ENCODE peak calls at places on chromosome 1, in ten cellular contexts. A, F, U, I, R, D, L, X, N and S are unnamed samples.

GRCh38 chr1:21705303-21705980 is 36.3 kb upstream of the RAP1GAP start:
- DNase-seq in N (no peak), D (no peak), A (no peak), L (no peak), U (no peak), F (no peak), X (no peak), R (no peak), I (no peak), S (no peak)

GRCh38 chr1:28031173-28031572 is 57.2 kb downstream of the EYA3 start:
- DNase-seq in X (no peak), L (no peak), A (peak; percentile 27), D (peak; percentile 1), I (no peak), F (no peak), R (no peak), U (no peak), N (no peak), S (no peak)

GRCh38 chr1:6220236-6220635 is 14.3 kb downstream of the RNF207 start:
- DNase-seq in X (no peak), L (peak; percentile 40), D (no peak), I (no peak), A (peak; percentile 49), R (no peak), N (no peak), F (no peak), U (no peak), S (no peak)

GRCh38 chr1:41861509-41862410 is 57.0 kb downstream of the HIVEP3 start:
- DNase-seq in U (no peak), R (no peak), I (no peak), X (no peak), F (no peak), L (no peak), A (no peak), D (peak; percentile 23), N (no peak), S (no peak)

GRCh38 chr1:242890211-242890741 is 364.8 kb downstream of the CEP170 start:
- DNase-seq in D (peak; percentile 39), U (no peak), L (no peak), N (peak; percentile 19), X (no peak), I (no peak), A (no peak), R (no peak), F (no peak), S (no peak)

GRCh38 chr1:6157528-6158174 is 22.5 kb downstream of the CHD5 start:
- DNase-seq in F (peak; percentile 55), X (no peak), D (peak; percentile 71), L (no peak), N (no peak), R (no peak), U (peak; percentile 58), I (no peak), A (peak; percentile 47), S (no peak)

GRCh38 chr1:209601809-209602657 is 18.5 kb downstream of the CAMK1G start:
- DNase-seq in F (peak; percentile 22), I (peak; percentile 19), A (peak; percentile 45), U (no peak), D (peak; percentile 60), R (no peak), N (no peak), X (no peak), L (peak; percentile 37), S (no peak)

GRCh38 chr1:183279835-183280234 is 93.8 kb downstream of the LAMC2 start:
- DNase-seq in A (peak; percentile 88), L (peak; percentile 20), F (no peak), U (no peak), I (no peak), R (no peak), N (no peak), D (no peak), X (peak; percentile 65), S (no peak)

GRCh38 chr1:35505911-35506798 is 51.0 kb downstream of the KIAA0319L start:
- DNase-seq in N (peak; percentile 16), I (no peak), D (peak; percentile 17), A (peak; percentile 59), L (no peak), U (peak; percentile 65), X (no peak), R (no peak), F (peak; percentile 72), S (no peak)

GRCh38 chr1:21874778-21875547 is 62.1 kb downstream of the HSPG2 start:
- DNase-seq in X (no peak), R (no peak), I (no peak), L (no peak), D (no peak), N (no peak), A (no peak), F (no peak), U (no peak), S (no peak)

GRCh38 chr1:213070399-213070798 is 19.4 kb downstream of the RPS6KC1 start:
- DNase-seq in A (peak; percentile 86), D (peak; percentile 34), X (peak; percentile 47), L (no peak), N (no peak), R (no peak), U (no peak), F (peak; percentile 9), I (no peak), S (no peak)

GRCh38 chr1:165235158-165235776 is 121.2 kb downstream of the LMX1A start:
- DNase-seq in D (no peak), N (no peak), I (no peak), X (peak; percentile 70), A (no peak), R (no peak), U (no peak), F (no peak), L (no peak), S (no peak)
- H3K4me3 ChIP-seq in D (peak overlapping the region; percentile 26), N (peak overlapping the region; percentile 48), I (no peak overlapping the region), X (peak overlapping the region; percentile 41), A (no peak overlapping the region), R (peak overlapping the region; percentile 52), U (no peak overlapping the region), F (peak overlapping the region; percentile 17), L (peak overlapping the region; percentile 58), S (no peak overlapping the region)

GRCh38 chr1:181675625-181676024 is 192.3 kb downstream of the CACNA1E start:
- DNase-seq in F (no peak), D (no peak), N (no peak), L (no peak), A (no peak), U (no peak), R (no peak), X (no peak), I (no peak), S (no peak)

GRCh38 chr1:181675091-181675490 is 191.8 kb downstream of the CACNA1E start:
- DNase-seq in L (no peak), X (no peak), R (no peak), N (no peak), F (no peak), D (no peak), I (no peak), U (no peak), A (no peak), S (no peak)

GRCh38 chr1:181674617-181675016 is 191.3 kb downstream of the CACNA1E start:
- DNase-seq in L (no peak), X (no peak), I (no peak), D (no peak), U (no peak), A (no peak), F (no peak), R (no peak), N (no peak), S (no peak)

GRCh38 chr1:181680332-181680731 is 197.0 kb downstream of the CACNA1E start:
- DNase-seq in R (no peak), I (no peak), X (no peak), U (no peak), L (no peak), F (no peak), D (no peak), N (no peak), A (no peak), S (peak; percentile 67)

GRCh38 chr1:181676269-181676668 is 193.0 kb downstream of the CACNA1E start:
- DNase-seq in L (peak; percentile 10), A (peak; percentile 4), D (peak; percentile 46), U (peak; percentile 26), N (peak; percentile 9), I (peak; percentile 17), R (no peak), F (no peak), X (peak; percentile 52), S (no peak)
- TF ChIP-seq CTCF in L (peak; percentile 52), A (peak; percentile 24), D (peak; percentile 24), U (peak; percentile 30), N (peak; percentile 31), I (peak; percentile 21), R (peak; percentile 19), F (no peak), X (peak; percentile 50), S (no peak)

GRCh38 chr1:100893718-100894117 is 924 bp downstream of the EXTL2 start:
- DNase-seq in I (no peak), D (no peak), A (no peak), R (no peak), F (no peak), X (no peak), U (no peak), L (no peak), N (no peak), S (no peak)

GRCh38 chr1:100895540-100896480 is at the start of gene SLC30A7:
- DNase-seq in X (peak; percentile 99), I (peak; percentile 95), R (peak; percentile 97), D (peak; percentile 92), F (peak; percentile 94), A (peak; percentile 86), N (peak; percentile 95), U (peak; percentile 87), L (peak; percentile 87), S (peak; percentile 99)

GRCh38 chr1:100894622-100895539 is at the start of gene EXTL2:
- DNase-seq in R (peak; percentile 91), I (peak; percentile 69), X (peak; percentile 95), U (peak; percentile 63), A (peak; percentile 64), D (peak; percentile 85), N (peak; percentile 90), F (peak; percentile 89), L (peak; percentile 71), S (peak; percentile 82)

GRCh38 chr1:100892554-100892953 is 2.1 kb downstream of the EXTL2 start:
- DNase-seq in D (no peak), F (no peak), N (no peak), A (no peak), R (no peak), X (no peak), L (no peak), U (no peak), I (no peak), S (no peak)

GRCh38 chr1:100896481-100896982 is 642 bp downstream of the SLC30A7 start:
- DNase-seq in L (no peak), A (peak; percentile 65), D (peak; percentile 58), X (peak; percentile 48), R (no peak), I (no peak), N (peak; percentile 10), F (peak; percentile 7), U (peak; percentile 30), S (no peak)
- TF ChIP-seq POLR2A in L (no peak), A (no peak), D (no peak), X (no peak), R (no peak), I (no peak), N (no peak), F (peak; percentile 21), U (no peak), S (no peak)

DNA sequence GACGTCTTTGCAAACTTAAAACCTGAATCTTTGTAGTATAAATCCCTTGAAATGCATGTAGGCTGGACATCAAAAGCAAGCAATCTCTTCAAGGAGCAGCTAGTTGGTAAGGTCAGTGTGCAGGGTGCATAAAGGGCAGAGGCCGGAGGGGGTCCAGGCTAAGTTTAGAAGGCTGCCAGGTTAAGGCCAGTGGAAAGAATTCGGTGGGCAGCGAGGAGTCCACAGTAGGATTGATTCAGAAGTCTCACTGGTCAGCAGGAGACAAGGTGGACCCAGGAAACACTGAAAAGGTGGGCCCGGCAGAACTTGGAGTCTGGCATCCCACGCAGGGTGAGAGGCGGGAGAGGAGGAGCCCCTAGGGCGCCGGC is 390 bp upstream of the PCSK9 start:
- DNase-seq in R (no peak), U (no peak), I (no peak), D (no peak), X (no peak), A (no peak), N (no peak), L (no peak), F (no peak), S (no peak)
- H3K4me3 ChIP-seq in R (peak overlapping the region; percentile 45), U (peak overlapping the region; percentile 56), I (no peak overlapping the region), D (peak overlapping the region; percentile 52), X (no peak overlapping the region), A (no peak overlapping the region), N (no peak overlapping the region), L (peak overlapping the region; percentile 25), F (no peak overlapping the region), S (no peak overlapping the region)